ENCODE peak calls at places on chromosomes 3 and 15, in five cellular contexts. Q is Caki2, V is GM23338, E is posterior cingulate gyrus, J is esophagus muscularis mucosa. X is an unnamed sample.
A peak's percentile ranks its signal among the peaks of the same experiment; 100 is the strongest.

GRCh38 chr3:16982439-16982838 is 97.7 kb downstream of the PLCL2 start:
- DNase-seq in Q (no peak), V (no peak), E (no peak), J (no peak), X (no peak)

GRCh38 chr3:54964081-54964480 is 36.2 kb upstream of the LRTM1 start:
- DNase-seq in Q (no peak), E (no peak), J (no peak), V (no peak), X (no peak)

GRCh38 chr3:128343287-128344045 is 123.2 kb downstream of the DNAJB8 start:
- DNase-seq in Q (peak; percentile 33), J (no peak), E (no peak), V (no peak), X (no peak)

GRCh38 chr15:54722342-54722986 is 474.3 kb downstream of the RSL24D1 start:
- DNase-seq in Q (no peak), V (no peak), J (no peak), E (no peak), X (no peak)

GRCh38 chr3:42979044-42979962 is at the start of gene GASK1A:
- DNase-seq in E (no peak), J (no peak), V (peak; percentile 89), Q (peak; percentile 1), X (no peak)

GRCh38 chr3:150610785-150611184 is 7.7 kb downstream of the SELENOT start:
- DNase-seq in J (no peak), Q (no peak), E (no peak), V (no peak), X (no peak)

GRCh38 chr3:23325466-23326065 is 122.4 kb downstream of the UBE2E2 start:
- DNase-seq in J (no peak), E (no peak), Q (no peak), V (no peak), X (no peak)

GRCh38 chr3:56302417-56302816 is 165.8 kb downstream of the ERC2 start:
- DNase-seq in E (no peak), V (peak; percentile 64), J (no peak), Q (no peak), X (no peak)

GRCh38 chr3:138681463-138682215 is 73.1 kb downstream of the FAIM start:
- DNase-seq in Q (no peak), E (no peak), J (no peak), V (no peak), X (no peak)

GRCh38 chr3:106862067-106862466 is 515.2 kb upstream of the CCDC54 start:
- DNase-seq in J (no peak), V (no peak), Q (peak; percentile 3), E (no peak), X (no peak)

GRCh38 chr3:188025555-188025954 is 128.4 kb upstream of the LPP start:
- DNase-seq in E (no peak), J (no peak), V (no peak), Q (no peak), X (no peak)

GRCh38 chr3:109187390-109187789 is 50.9 kb downstream of the C3orf85 start:
- DNase-seq in V (peak; percentile 28), J (no peak), Q (no peak), E (no peak), X (no peak)

GRCh38 chr15:29805708-29806104 is 16.6 kb downstream of the TJP1 start:
- DNase-seq in E (no peak), Q (no peak), V (no peak), J (no peak), X (no peak)

GRCh38 chr3:16917256-16917935 is 32.6 kb downstream of the PLCL2 start:
- DNase-seq in J (no peak), Q (no peak), E (no peak), V (no peak), X (no peak)

X was measured in caudate nucleus.